ENCODE peak calls at places on chromosome 13, in eight cellular contexts. One of them, this sample, is unnamed.

GRCh38 chr13:47415048-47415447 is 518.2 kb upstream of the HTR2A start:
- DNase-seq in GM18507: no peak
- DNase-seq in activated naive CD4-positive, alpha-beta T cell treated with anti-CD3 and anti-CD28 coated beads for 36 hours: no peak
- DNase-seq in renal cortical epithelial cell: peak; percentile 30
- DNase-seq in ACHN: no peak
- DNase-seq in heart left ventricle: no peak
- DNase-seq in activated CD4-positive, alpha-beta memory T cell treated with anti-CD3 and anti-CD28 coated beads for 36 hours: no peak
- DNase-seq in cerebellar cortex: no peak
- DNase-seq in this sample: no peak

GRCh38 chr13:27510082-27510481 is 59.7 kb upstream of the MTIF3 start:
- DNase-seq in GM18507: no peak
- DNase-seq in activated naive CD4-positive, alpha-beta T cell treated with anti-CD3 and anti-CD28 coated beads for 36 hours: no peak
- DNase-seq in renal cortical epithelial cell: no peak
- DNase-seq in ACHN: no peak
- DNase-seq in heart left ventricle: no peak
- DNase-seq in activated CD4-positive, alpha-beta memory T cell treated with anti-CD3 and anti-CD28 coated beads for 36 hours: no peak
- DNase-seq in cerebellar cortex: no peak
- DNase-seq in this sample: no peak

GRCh38 chr13:46679369-46680180 is 117.4 kb downstream of the ESD start:
- DNase-seq in GM18507: peak; percentile 43
- DNase-seq in activated naive CD4-positive, alpha-beta T cell treated with anti-CD3 and anti-CD28 coated beads for 36 hours: peak; percentile 45
- DNase-seq in renal cortical epithelial cell: peak; percentile 73
- DNase-seq in ACHN: peak; percentile 77
- DNase-seq in heart left ventricle: no peak
- DNase-seq in activated CD4-positive, alpha-beta memory T cell treated with anti-CD3 and anti-CD28 coated beads for 36 hours: peak; percentile 28
- DNase-seq in cerebellar cortex: no peak
- DNase-seq in this sample: peak; percentile 9

GRCh38 chr13:31072041-31072440 is 89.7 kb downstream of the HSPH1 start:
- DNase-seq in GM18507: no peak
- DNase-seq in activated naive CD4-positive, alpha-beta T cell treated with anti-CD3 and anti-CD28 coated beads for 36 hours: no peak
- DNase-seq in renal cortical epithelial cell: no peak
- DNase-seq in ACHN: no peak
- DNase-seq in heart left ventricle: no peak
- DNase-seq in activated CD4-positive, alpha-beta memory T cell treated with anti-CD3 and anti-CD28 coated beads for 36 hours: no peak
- DNase-seq in cerebellar cortex: no peak
- DNase-seq in this sample: no peak

GRCh38 chr13:25657062-25657588 is 285.4 kb downstream of the ATP8A2 start:
- DNase-seq in GM18507: no peak
- DNase-seq in activated naive CD4-positive, alpha-beta T cell treated with anti-CD3 and anti-CD28 coated beads for 36 hours: no peak
- DNase-seq in renal cortical epithelial cell: no peak
- DNase-seq in ACHN: no peak
- DNase-seq in heart left ventricle: no peak
- DNase-seq in activated CD4-positive, alpha-beta memory T cell treated with anti-CD3 and anti-CD28 coated beads for 36 hours: no peak
- DNase-seq in cerebellar cortex: no peak
- DNase-seq in this sample: no peak

GRCh38 chr13:69980799-69981198 is 126.8 kb upstream of the ATXN8OS start:
- DNase-seq in GM18507: no peak
- DNase-seq in activated naive CD4-positive, alpha-beta T cell treated with anti-CD3 and anti-CD28 coated beads for 36 hours: no peak
- DNase-seq in renal cortical epithelial cell: no peak
- DNase-seq in ACHN: no peak
- DNase-seq in heart left ventricle: no peak
- DNase-seq in activated CD4-positive, alpha-beta memory T cell treated with anti-CD3 and anti-CD28 coated beads for 36 hours: no peak
- DNase-seq in cerebellar cortex: no peak
- DNase-seq in this sample: no peak

GRCh38 chr13:49772828-49773227 is 19.7 kb downstream of the KPNA3 start:
- DNase-seq in GM18507: no peak
- DNase-seq in activated naive CD4-positive, alpha-beta T cell treated with anti-CD3 and anti-CD28 coated beads for 36 hours: no peak
- DNase-seq in renal cortical epithelial cell: no peak
- DNase-seq in ACHN: no peak
- DNase-seq in heart left ventricle: no peak
- DNase-seq in activated CD4-positive, alpha-beta memory T cell treated with anti-CD3 and anti-CD28 coated beads for 36 hours: no peak
- DNase-seq in cerebellar cortex: no peak
- DNase-seq in this sample: no peak

GRCh38 chr13:24670927-24671326 is 9.3 kb upstream of the ATP12A start:
- DNase-seq in GM18507: no peak
- DNase-seq in activated naive CD4-positive, alpha-beta T cell treated with anti-CD3 and anti-CD28 coated beads for 36 hours: peak; percentile 48
- DNase-seq in renal cortical epithelial cell: peak; percentile 21
- DNase-seq in ACHN: peak; percentile 69
- DNase-seq in heart left ventricle: no peak
- DNase-seq in activated CD4-positive, alpha-beta memory T cell treated with anti-CD3 and anti-CD28 coated beads for 36 hours: peak; percentile 24
- DNase-seq in cerebellar cortex: peak; percentile 13
- DNase-seq in this sample: no peak